ENCODE peak calls at places on chromosomes 6 and 20, in four cellular contexts. N, Q, A and R are unnamed samples.

GRCh38 chr6:603265-603664 is 53.6 kb downstream of the HUS1B start:
- DNase-seq in N (no peak), Q (no peak), A (no peak), R (no peak)

GRCh38 chr6:42984924-42985475 is 630 bp downstream of the PPP2R5D start:
- DNase-seq in N (no peak), Q (no peak), A (peak; percentile 21), R (peak; percentile 39)

GRCh38 chr6:47665112-47665511 is 33.3 kb upstream of the ADGRF4 start:
- DNase-seq in N (no peak), Q (no peak), A (no peak), R (no peak)

GRCh38 chr6:83365931-83366330 is 64.9 kb downstream of the ME1 start:
- DNase-seq in N (no peak), Q (no peak), A (no peak), R (no peak)

GRCh38 chr6:121917834-121918559 is 481.5 kb upstream of the HSF2 start:
- DNase-seq in N (no peak), Q (no peak), A (no peak), R (no peak)

GRCh38 chr6:7189101-7189721 is 81.5 kb downstream of the RREB1 start:
- DNase-seq in N (no peak), Q (no peak), A (no peak), R (no peak)

GRCh38 chr20:7828437-7828836 is 111.8 kb downstream of the HAO1 start:
- DNase-seq in N (no peak), Q (no peak), A (peak; percentile 20), R (no peak)

GRCh38 chr6:84910881-84911607 is 146.6 kb upstream of the TBX18 start:
- DNase-seq in N (no peak), Q (no peak), A (no peak), R (no peak)

GRCh38 chr6:16712931-16713484 is 48.3 kb downstream of the ATXN1 start:
- DNase-seq in N (no peak), Q (no peak), A (peak; percentile 40), R (no peak)

GRCh38 chr6:45483501-45483900 is 105.8 kb upstream of the SUPT3H start:
- DNase-seq in N (no peak), Q (no peak), A (no peak), R (no peak)

GRCh38 chr6:33885121-33886057 is 81.6 kb upstream of the MLN start:
- DNase-seq in N (no peak), Q (no peak), A (peak; percentile 71), R (no peak)

GRCh38 chr6:166825553-166826145 is 130.7 kb downstream of the RNASET2 start:
- DNase-seq in N (no peak), Q (no peak), A (no peak), R (no peak)

GRCh38 chr20:44586986-44587980 is 4.9 kb downstream of the PKIG start:
- DNase-seq in N (peak; percentile 83), Q (no peak), A (no peak), R (no peak)

GRCh38 chr20:57369601-57370000 is 18.5 kb downstream of the RAE1 start:
- DNase-seq in N (no peak), Q (no peak), A (no peak), R (no peak)